ENCODE peak calls at places on chromosomes 16 and 17, in eight cellular contexts. P is colonic mucosa, N is adipocyte, F is neuronal stem cell, S is IMR-90, G is neural progenitor cell, O is fibroblast of lung, Q is SK-N-SH. X is an unnamed sample.

GRCh38 chr17:17104494-17104893 is 62.2 kb downstream of the MPRIP start:
- DNase-seq in P (no peak), N (no peak), F (no peak), S (no peak), G (no peak), O (no peak), Q (no peak), X (no peak)

GRCh38 chr17:43853546-43853945 is 6.6 kb downstream of the CD300LG start:
- DNase-seq in P (no peak), N (no peak), F (no peak), S (no peak), G (no peak), O (no peak), Q (no peak), X (no peak)

GRCh38 chr17:44209786-44210341 is 9.6 kb downstream of the UBTF start:
- DNase-seq in P (no peak), N (no peak), F (no peak), S (peak), G (no peak), O (no peak), Q (no peak), X (peak)

GRCh38 chr17:60169921-60170817 is 20.4 kb downstream of the CA4 start:
- DNase-seq in P (peak), N (peak), F (no peak), S (peak), G (no peak), O (peak), Q (no peak), X (peak)

GRCh38 chr16:49528564-49529150 is 155.1 kb downstream of the C16orf78 start:
- DNase-seq in P (no peak), N (no peak), F (no peak), S (no peak), G (no peak), O (peak), Q (peak), X (no peak)

GRCh38 chr16:15983898-15984297 is 34.5 kb downstream of the ABCC1 start:
- DNase-seq in P (no peak), N (peak), F (no peak), S (peak), G (no peak), O (peak), Q (no peak), X (peak)

GRCh38 chr16:17304814-17305169 is 166.0 kb downstream of the XYLT1 start:
- DNase-seq in P (peak), N (no peak), F (no peak), S (peak), G (no peak), O (peak), Q (no peak), X (no peak)

GRCh38 chr16:17389392-17389791 is 81.4 kb downstream of the XYLT1 start:
- DNase-seq in P (no peak), N (peak), F (no peak), S (peak), G (no peak), O (no peak), Q (no peak), X (no peak)

GRCh38 chr16:2913603-2914002 is 1.9 kb downstream of the FLYWCH1 start:
- DNase-seq in P (no peak), N (no peak), F (no peak), S (no peak), G (no peak), O (no peak), Q (no peak), X (no peak)

GRCh38 chr17:82631544-82631943 is 16.7 kb downstream of the WDR45B start:
- DNase-seq in P (no peak), N (no peak), F (no peak), S (no peak), G (no peak), O (no peak), Q (no peak), X (no peak)

GRCh38 chr17:30433514-30433913 is 43.7 kb upstream of the GOSR1 start:
- DNase-seq in P (no peak), N (peak), F (no peak), S (peak), G (no peak), O (peak), Q (no peak), X (peak)

GRCh38 chr17:79330696-79331095 is 256.1 kb downstream of the ENGASE start:
- DNase-seq in P (no peak), N (no peak), F (no peak), S (no peak), G (no peak), O (no peak), Q (no peak), X (no peak)

GRCh38 chr17:58120195-58120822 is 27.9 kb upstream of the OR4D1 start:
- DNase-seq in P (peak), N (peak), F (peak), S (peak), G (peak), O (peak), Q (no peak), X (peak)

GRCh38 chr17:21375757-21376584 is at the start of gene KCNJ12:
- DNase-seq in P (no peak), N (peak), F (no peak), S (no peak), G (peak), O (peak), Q (peak), X (no peak)

GRCh38 chr17:78142113-78142861 is 3.9 kb upstream of the C17orf99 start:
- DNase-seq in P (peak), N (no peak), F (no peak), S (peak), G (no peak), O (peak), Q (no peak), X (peak)

GRCh38 chr17:67202503-67202902 is 42.5 kb downstream of the HELZ start:
- DNase-seq in P (no peak), N (no peak), F (no peak), S (no peak), G (no peak), O (no peak), Q (no peak), X (no peak)

GRCh38 chr16:54931041-54931756 is 534 bp downstream of the IRX5 start:
- DNase-seq in P (no peak), N (peak), F (peak), S (no peak), G (peak), O (no peak), Q (peak), X (peak)

GRCh38 chr17:8287651-8288335 is 677 bp upstream of the RANGRF start:
- DNase-seq in P (peak), N (peak), F (no peak), S (no peak), G (no peak), O (no peak), Q (no peak), X (no peak)

GRCh38 chr17:5921919-5922318 is 148.3 kb upstream of the WSCD1 start:
- DNase-seq in P (no peak), N (peak), F (no peak), S (no peak), G (no peak), O (no peak), Q (no peak), X (peak)

GRCh38 chr17:45266372-45266926 is 4.6 kb upstream of the SPATA32 start:
- DNase-seq in P (no peak), N (no peak), F (no peak), S (no peak), G (no peak), O (no peak), Q (no peak), X (no peak)

GRCh38 chr16:86513471-86514277 is 3.3 kb downstream of the FOXF1 start:
- DNase-seq in P (no peak), N (no peak), F (peak), S (no peak), G (no peak), O (no peak), Q (no peak), X (peak)

GRCh38 chr16:3857189-3858013 is 23.1 kb downstream of the CREBBP start:
- DNase-seq in P (no peak), N (peak), F (no peak), S (peak), G (no peak), O (peak), Q (no peak), X (peak)

GRCh38 chr17:8954339-8954738 is 11.2 kb downstream of the PIK3R5 start:
- DNase-seq in P (peak), N (no peak), F (no peak), S (no peak), G (peak), O (no peak), Q (no peak), X (no peak)

GRCh38 chr17:27544350-27545131 is 86.4 kb upstream of the LGALS9 start:
- DNase-seq in P (no peak), N (no peak), F (no peak), S (peak), G (no peak), O (peak), Q (no peak), X (peak)

GRCh38 chr17:76695059-76695892 is 15.5 kb downstream of the MXRA7 start:
- DNase-seq in P (no peak), N (no peak), F (no peak), S (no peak), G (no peak), O (no peak), Q (no peak), X (no peak)

GRCh38 chr16:87425941-87426340 is 33.8 kb downstream of the MAP1LC3B start:
- DNase-seq in P (no peak), N (no peak), F (no peak), S (no peak), G (no peak), O (no peak), Q (no peak), X (no peak)

GRCh38 chr17:61394630-61395408 is 4.8 kb upstream of the TBX2 start:
- DNase-seq in P (no peak), N (no peak), F (no peak), S (peak), G (no peak), O (peak), Q (peak), X (no peak)

GRCh38 chr16:50653056-50653455 is 28.1 kb downstream of the SNX20 start:
- DNase-seq in P (no peak), N (no peak), F (no peak), S (no peak), G (no peak), O (no peak), Q (peak), X (no peak)

GRCh38 chr16:27862953-27863352 is 200.6 kb downstream of the GSG1L start:
- DNase-seq in P (no peak), N (no peak), F (no peak), S (no peak), G (no peak), O (no peak), Q (no peak), X (no peak)

GRCh38 chr16:50400312-50400966 is 31.7 kb upstream of the BRD7 start:
- DNase-seq in P (no peak), N (no peak), F (no peak), S (no peak), G (no peak), O (no peak), Q (no peak), X (no peak)

GRCh38 chr17:81926451-81927144 is 937 bp downstream of the MAFG start:
- DNase-seq in P (peak), N (peak), F (no peak), S (peak), G (peak), O (peak), Q (peak), X (peak)

GRCh38 chr17:78498848-78499247 is 78.3 kb downstream of the DNAH17 start:
- DNase-seq in P (no peak), N (no peak), F (no peak), S (no peak), G (no peak), O (no peak), Q (peak), X (no peak)

GRCh38 chr17:42200702-42201101 is 6.4 kb upstream of the GHDC start:
- DNase-seq in P (peak), N (no peak), F (no peak), S (no peak), G (no peak), O (peak), Q (peak), X (no peak)

GRCh38 chr17:74190154-74190553 is 13.3 kb upstream of the RPL38 start:
- DNase-seq in P (no peak), N (peak), F (no peak), S (peak), G (peak), O (peak), Q (peak), X (peak)

GRCh38 chr17:82985973-82986372 is 93.4 kb upstream of the METRNL start:
- DNase-seq in P (no peak), N (peak), F (no peak), S (peak), G (peak), O (peak), Q (peak), X (peak)

GRCh38 chr17:42111901-42112551 is 488 bp downstream of the DHX58 start:
- DNase-seq in P (peak), N (peak), F (no peak), S (peak), G (no peak), O (peak), Q (no peak), X (peak)

GRCh38 chr17:61130320-61130719 is 269.3 kb upstream of the TBX2 start:
- DNase-seq in P (no peak), N (no peak), F (no peak), S (no peak), G (no peak), O (no peak), Q (no peak), X (no peak)

GRCh38 chr17:82864721-82865240 is 25.0 kb upstream of the ZNF750 start:
- DNase-seq in P (no peak), N (no peak), F (no peak), S (no peak), G (no peak), O (no peak), Q (no peak), X (no peak)

GRCh38 chr17:66241839-66242238 is 12.6 kb upstream of the APOH start:
- DNase-seq in P (no peak), N (no peak), F (no peak), S (no peak), G (no peak), O (no peak), Q (no peak), X (no peak)

GRCh38 chr17:18224053-18224427 is 1.4 kb upstream of the LLGL1 start:
- DNase-seq in P (no peak), N (no peak), F (no peak), S (no peak), G (no peak), O (no peak), Q (no peak), X (no peak)
- H3K9ac ChIP-seq in P (no peak), N (peak), F (peak), S (no peak), G (no peak), O (no peak), Q (no peak), X (peak)

DNA sequence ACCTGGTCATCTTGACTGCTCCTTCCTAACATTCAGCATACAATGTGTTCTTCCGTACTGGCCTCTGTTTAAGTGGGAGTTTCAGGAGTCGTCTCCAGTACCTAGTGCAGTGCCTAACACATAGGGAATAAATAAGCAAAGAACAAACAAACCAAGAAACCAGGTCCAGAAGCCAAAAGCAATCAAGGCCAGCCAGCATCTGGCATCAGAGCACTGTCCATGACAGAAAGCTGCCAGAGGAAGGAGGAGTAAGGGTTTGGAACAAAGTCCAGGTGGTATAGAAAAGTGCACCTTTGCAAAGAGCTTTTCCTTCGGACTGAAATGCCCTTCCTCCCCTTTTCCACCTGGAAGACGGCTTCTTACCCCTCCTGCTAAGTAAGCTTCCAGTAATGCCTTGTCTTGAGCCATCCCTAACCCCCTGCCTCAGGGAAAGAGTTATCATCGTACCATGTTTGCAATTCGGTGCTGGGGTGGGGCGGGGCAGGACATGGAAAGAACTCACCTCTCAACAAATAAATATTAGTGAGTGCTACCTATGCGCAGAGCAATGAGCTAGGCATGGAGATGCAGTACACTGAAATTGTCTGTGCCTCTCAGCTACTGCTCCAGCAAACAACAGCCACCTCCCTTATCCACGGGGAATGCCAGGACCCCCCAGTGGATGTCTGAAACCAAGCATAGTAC is 47.6 kb downstream of the C17orf67 start:
- DNase-seq in P (no peak), N (no peak), F (no peak), S (no peak), G (no peak), O (no peak), Q (no peak), X (no peak)
- H3K9ac ChIP-seq in P (no peak), N (no peak), F (no peak), S (no peak), G (no peak), O (no peak), Q (no peak), X (no peak)

GRCh38 chr17:40629850-40630249 is 17.8 kb downstream of the SMARCE1 start:
- DNase-seq in P (no peak), N (no peak), F (no peak), S (no peak), G (no peak), O (no peak), Q (no peak), X (no peak)
- H3K9ac ChIP-seq in P (no peak), N (no peak), F (no peak), S (no peak), G (no peak), O (no peak), Q (no peak), X (no peak)

GRCh38 chr17:1731194-1731506 is 6.6 kb downstream of the WDR81 start:
- DNase-seq in P (no peak), N (no peak), F (no peak), S (no peak), G (no peak), O (no peak), Q (peak), X (no peak)
- H3K9ac ChIP-seq in P (no peak), N (peak), F (peak), S (no peak), G (no peak), O (no peak), Q (no peak), X (peak)

GRCh38 chr16:88479795-88480760 is 27.0 kb downstream of the ZFPM1 start:
- DNase-seq in P (no peak), N (no peak), F (no peak), S (no peak), G (no peak), O (no peak), Q (no peak), X (no peak)

GRCh38 chr16:88484505-88485365 is 31.7 kb downstream of the ZFPM1 start:
- DNase-seq in P (no peak), N (no peak), F (no peak), S (no peak), G (no peak), O (no peak), Q (no peak), X (no peak)

GRCh38 chr16:88481851-88482250 is 28.8 kb downstream of the ZFPM1 start:
- DNase-seq in P (no peak), N (no peak), F (no peak), S (no peak), G (no peak), O (no peak), Q (no peak), X (no peak)

GRCh38 chr16:88482630-88483391 is 29.7 kb downstream of the ZFPM1 start:
- DNase-seq in P (no peak), N (no peak), F (peak), S (no peak), G (peak), O (no peak), Q (no peak), X (no peak)

GRCh38 chr16:88483392-88483641 is 30.2 kb downstream of the ZFPM1 start:
- DNase-seq in P (no peak), N (no peak), F (no peak), S (no peak), G (no peak), O (no peak), Q (no peak), X (no peak)
- H3K9ac ChIP-seq in P (no peak), N (no peak), F (no peak), S (no peak), G (no peak), O (no peak), Q (no peak), X (no peak)